ENCODE peak calls at places on chromosomes 6 and 20, in ten cellular contexts. I is psoas muscle, N is IMR-90, D is right cardiac atrium, X is kidney, L is uterus, G is neuronal stem cell, M is SJSA1, P is mammary epithelial cell, A is HCT116. B is an unnamed sample.

GRCh38 chr6:167705211-167705750 is 121.4 kb upstream of the AFDN start:
- DNase-seq in I (no peak), X (no peak), N (no peak), M (no peak), D (no peak), L (no peak), P (no peak), A (no peak), G (no peak), B (no peak)

GRCh38 chr6:45923831-45924391 is 91.7 kb downstream of the CLIC5 start:
- DNase-seq in G (no peak), D (no peak), A (no peak), X (no peak), I (no peak), N (peak), P (peak), L (no peak), M (peak), B (no peak)

GRCh38 chr6:4287811-4288244 is 152.5 kb upstream of the ECI2 start:
- DNase-seq in G (peak), L (no peak), A (no peak), N (no peak), P (no peak), I (no peak), M (no peak), X (no peak), D (peak), B (no peak)

GRCh38 chr6:113646701-113647100 is 210.4 kb upstream of the MARCKS start:
- DNase-seq in A (no peak), G (no peak), M (no peak), X (no peak), I (no peak), N (no peak), D (no peak), L (no peak), P (no peak), B (no peak)

GRCh38 chr20:20017852-20018245 is 687 bp downstream of the NAA20 start:
- DNase-seq in A (no peak), N (no peak), P (peak), M (no peak), D (no peak), G (no peak), L (no peak), I (no peak), X (no peak), B (no peak)

GRCh38 chr6:87184762-87185250 is 29.4 kb downstream of the ZNF292 start:
- DNase-seq in L (no peak), N (no peak), A (no peak), G (no peak), I (no peak), X (no peak), P (no peak), M (no peak), D (no peak), B (no peak)

GRCh38 chr6:90989763-90990162 is 402.9 kb upstream of the MAP3K7 start:
- DNase-seq in A (no peak), X (no peak), P (no peak), G (no peak), D (no peak), I (no peak), M (no peak), N (no peak), L (no peak), B (no peak)

GRCh38 chr6:170165085-170165484 is 125.8 kb downstream of the DLL1 start:
- DNase-seq in L (peak), M (no peak), N (no peak), G (no peak), P (no peak), A (no peak), X (peak), D (peak), I (peak), B (peak)

GRCh38 chr20:62308102-62308822 is 5.5 kb downstream of the ADRM1 start:
- DNase-seq in P (no peak), M (no peak), N (no peak), G (no peak), I (peak), A (no peak), L (no peak), X (no peak), D (no peak), B (no peak)

GRCh38 chr6:41757931-41758640 is 10.9 kb upstream of the PGC start:
- DNase-seq in A (no peak), M (no peak), D (no peak), X (peak), L (no peak), P (no peak), G (no peak), N (peak), I (no peak), B (no peak)

GRCh38 chr20:36491901-36492617 is 49.3 kb upstream of the MYL9 start:
- DNase-seq in N (no peak), D (no peak), P (peak), M (no peak), G (no peak), X (no peak), A (no peak), I (no peak), L (no peak), B (no peak)

GRCh38 chr6:158284340-158285210 is 27.7 kb upstream of the TULP4 start:
- DNase-seq in X (no peak), I (no peak), A (no peak), G (peak), P (peak), D (peak), L (no peak), N (peak), M (peak), B (no peak)

GRCh38 chr20:8693709-8694108 is 375.2 kb upstream of the PLCB4 start:
- DNase-seq in I (no peak), A (no peak), L (no peak), D (no peak), G (no peak), N (peak), P (peak), M (no peak), X (no peak), B (no peak)

GRCh38 chr6:159068904-159069578 is 24.2 kb upstream of the TAGAP start:
- DNase-seq in X (no peak), I (no peak), P (no peak), A (no peak), D (no peak), M (no peak), L (no peak), G (no peak), N (no peak), B (no peak)

GRCh38 chr6:167649486-167649885 is 177.2 kb upstream of the AFDN start:
- DNase-seq in G (no peak), P (no peak), I (no peak), X (no peak), D (no peak), A (no peak), N (no peak), M (no peak), L (no peak), B (no peak)

GRCh38 chr6:56528412-56528841 is 114.3 kb downstream of the DST start:
- DNase-seq in M (no peak), G (no peak), A (no peak), L (no peak), I (no peak), N (peak), X (no peak), D (no peak), P (peak), B (no peak)

GRCh38 chr6:15978426-15978825 is 150.5 kb upstream of the MYLIP start:
- DNase-seq in D (no peak), X (no peak), A (no peak), N (no peak), M (no peak), I (no peak), G (no peak), L (no peak), P (no peak), B (no peak)

GRCh38 chr6:4281341-4282293 is 146.2 kb upstream of the ECI2 start:
- DNase-seq in L (peak), P (peak), N (peak), X (peak), D (peak), I (peak), A (no peak), G (peak), M (no peak), B (peak)

GRCh38 chr6:163923658-163924411 is 509.3 kb downstream of the QKI start:
- DNase-seq in P (no peak), M (no peak), L (no peak), G (no peak), A (no peak), X (peak), I (peak), N (no peak), D (no peak), B (no peak)

GRCh38 chr6:111759413-111759835 is 113.8 kb downstream of the FYN start:
- DNase-seq in P (no peak), L (no peak), A (no peak), G (no peak), I (no peak), N (peak), D (no peak), M (no peak), X (no peak), B (no peak)

GRCh38 chr20:20831794-20832193 is 119.3 kb upstream of the RALGAPA2 start:
- DNase-seq in X (no peak), L (no peak), P (no peak), N (no peak), A (no peak), G (no peak), I (no peak), D (no peak), M (no peak), B (no peak)

GRCh38 chr20:59948212-59948611 is 8.0 kb downstream of the FAM217B start:
- DNase-seq in I (no peak), M (no peak), N (no peak), P (no peak), A (no peak), L (no peak), G (no peak), X (no peak), D (no peak), B (no peak)

GRCh38 chr6:104954091-104954797 is 2.7 kb upstream of the LIN28B start:
- DNase-seq in D (no peak), P (no peak), L (no peak), X (no peak), I (no peak), G (no peak), M (no peak), A (no peak), N (no peak), B (no peak)

DNA sequence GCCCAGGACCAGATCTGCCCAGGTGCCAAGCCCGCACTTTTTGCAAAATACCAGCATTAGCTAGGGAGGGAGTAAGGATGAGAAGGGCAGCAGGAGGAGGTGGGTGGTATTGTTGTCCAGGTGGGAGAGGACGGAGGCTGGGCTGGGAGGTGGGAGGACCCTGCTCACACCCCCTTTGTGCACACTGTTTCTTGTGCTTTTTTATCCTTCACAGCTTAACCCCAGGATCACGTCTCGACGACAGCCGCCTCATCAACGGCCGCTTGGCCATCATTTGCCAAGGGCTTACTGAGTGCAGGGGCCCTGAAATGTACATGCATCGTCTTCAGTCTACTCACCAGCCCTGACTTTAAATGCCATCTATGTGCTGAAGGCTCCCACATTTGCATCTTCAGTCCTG is 12.1 kb upstream of the TGM2 start:
- DNase-seq in D (no peak), M (no peak), N (no peak), P (no peak), A (no peak), I (no peak), G (no peak), L (no peak), X (peak), B (no peak)
- H3K27ac ChIP-seq in D (no peak), M (no peak), N (no peak), P (no peak), A (no peak), I (no peak), G (no peak), L (no peak), X (no peak), B (no peak)

DNA sequence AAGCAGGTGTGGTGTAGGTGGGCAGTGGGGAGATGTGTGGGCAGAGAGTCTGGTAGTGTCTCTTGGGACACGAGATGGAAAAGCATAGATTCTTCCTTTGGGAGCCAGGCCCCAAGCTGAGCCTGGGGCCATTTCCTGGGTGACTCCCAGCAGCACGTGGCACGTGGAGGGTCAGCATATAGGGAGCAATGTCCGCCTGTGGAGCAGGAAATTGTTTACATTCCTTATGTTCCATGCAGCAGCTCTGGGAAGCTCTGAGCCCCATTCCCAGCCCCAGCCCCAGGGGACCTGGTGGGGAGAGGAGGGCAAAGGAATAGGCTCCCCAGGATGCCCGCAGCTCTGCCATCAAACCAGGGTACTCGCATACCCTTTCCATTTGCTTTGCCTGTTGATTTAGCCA is 57.6 kb downstream of the DAAM2 start:
- DNase-seq in L (no peak), M (no peak), D (no peak), P (no peak), A (no peak), N (peak), G (no peak), I (no peak), X (no peak), B (no peak)
- H3K27ac ChIP-seq in L (no peak), M (no peak), D (no peak), P (no peak), A (no peak), N (no peak), G (no peak), I (no peak), X (no peak), B (no peak)

GRCh38 chr20:43840382-43841070 is 74.1 kb upstream of the TOX2 start:
- DNase-seq in I (no peak), X (no peak), A (peak), N (peak), L (no peak), P (no peak), G (peak), M (peak), D (no peak), B (no peak)
- H3K27ac ChIP-seq in I (no peak), X (no peak), A (no peak), N (no peak), L (no peak), P (no peak), G (no peak), M (no peak), D (no peak), B (no peak)

GRCh38 chr20:46563848-46564197 is 13.4 kb upstream of the OCSTAMP start:
- DNase-seq in L (no peak), X (no peak), A (no peak), N (no peak), G (no peak), D (no peak), I (no peak), P (no peak), M (no peak), B (no peak)
- H3K27ac ChIP-seq in L (no peak), X (no peak), A (no peak), N (no peak), G (no peak), D (no peak), I (no peak), P (no peak), M (no peak), B (no peak)

GRCh38 chr6:22221630-22222029 is 75.2 kb downstream of the PRL start:
- DNase-seq in L (no peak), N (no peak), I (no peak), P (peak), A (no peak), D (no peak), X (no peak), G (no peak), M (no peak), B (no peak)
- H3K27ac ChIP-seq in L (no peak), N (no peak), I (no peak), P (no peak), A (no peak), D (no peak), X (no peak), G (no peak), M (no peak), B (no peak)

DNA sequence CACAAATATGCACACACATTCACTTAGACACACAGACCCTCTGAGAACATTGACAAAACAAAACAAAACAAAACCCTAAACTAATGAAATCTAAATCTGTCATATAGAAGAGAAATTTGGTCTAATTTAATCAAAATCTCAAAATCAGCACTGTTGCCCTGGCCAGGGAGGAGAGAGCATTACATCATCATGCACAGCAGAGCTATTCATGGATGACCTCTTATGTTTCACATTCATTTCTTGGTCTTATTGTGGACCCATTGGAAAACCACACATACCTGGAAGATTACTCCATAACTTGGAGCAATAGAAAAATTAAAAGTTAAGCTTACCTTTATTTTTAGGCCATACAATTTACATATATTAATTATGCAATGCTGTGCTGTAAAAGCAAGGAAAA is 1223.6 kb upstream of the GJE1 start:
- DNase-seq in M (no peak), G (no peak), X (no peak), I (no peak), D (no peak), P (peak), A (no peak), N (peak), L (no peak), B (no peak)
- H3K27ac ChIP-seq in M (no peak), G (no peak), X (no peak), I (no peak), D (no peak), P (no peak), A (no peak), N (no peak), L (no peak), B (no peak)